ENCODE peak calls at places on chromosomes 16 and 17, in four cellular contexts. X is neuronal stem cell, Y is H1, F is H9. O is an unnamed sample.

GRCh38 chr16:23594186-23594585 is 1.9 kb downstream of the NDUFAB1 start:
- DNase-seq in Y (no peak), X (no peak), F (no peak), O (no peak)

GRCh38 chr16:89691986-89692569 is 5.6 kb downstream of the CDK10 start:
- DNase-seq in X (no peak), F (no peak), Y (no peak), O (no peak)

GRCh38 chr17:29593546-29594440 is 861 bp downstream of the ANKRD13B start:
- DNase-seq in X (no peak), F (peak), Y (no peak), O (peak)

GRCh38 chr17:34254146-34254545 is 939 bp upstream of the CCL2 start:
- DNase-seq in X (no peak), F (no peak), Y (no peak), O (peak)

GRCh38 chr16:22075043-22075757 is 17.1 kb upstream of the VWA3A start:
- DNase-seq in F (no peak), Y (no peak), X (no peak), O (peak)

GRCh38 chr17:6577686-6578263 is 21.4 kb upstream of the PITPNM3 start:
- DNase-seq in X (no peak), Y (no peak), F (no peak), O (no peak)

GRCh38 chr17:9911089-9911488 is 6.0 kb upstream of the RCVRN start:
- DNase-seq in Y (no peak), X (no peak), F (no peak), O (no peak)

GRCh38 chr16:81041696-81042095 is 6.1 kb downstream of the ATMIN start:
- DNase-seq in Y (no peak), F (no peak), X (no peak), O (no peak)

GRCh38 chr17:50175035-50175788 is 9.4 kb downstream of the SGCA start:
- DNase-seq in Y (no peak), X (no peak), F (no peak), O (no peak)

GRCh38 chr17:40464392-40464855 is 21.2 kb downstream of the IGFBP4 start:
- DNase-seq in Y (no peak), X (no peak), F (no peak), O (no peak)

GRCh38 chr17:62718420-62718819 is 89.7 kb downstream of the MARCHF10 start:
- DNase-seq in X (no peak), Y (no peak), F (peak), O (peak)

GRCh38 chr17:28338056-28338768 is 2.7 kb downstream of the TNFAIP1 start:
- DNase-seq in X (no peak), F (no peak), Y (no peak), O (peak)

GRCh38 chr17:50059759-50060273 is 3.9 kb downstream of the ITGA3 start:
- DNase-seq in Y (no peak), F (no peak), X (no peak), O (peak)

GRCh38 chr17:21214777-21215541 is 998 bp upstream of the TMEM11 start:
- DNase-seq in F (peak), Y (no peak), X (peak), O (peak)

GRCh38 chr17:9409026-9409425 is 166.6 kb downstream of the STX8 start:
- DNase-seq in X (no peak), Y (no peak), F (no peak), O (no peak)

GRCh38 chr17:45906927-45907622 is 12.7 kb downstream of the MAPT start:
- DNase-seq in Y (no peak), X (no peak), F (no peak), O (no peak)

GRCh38 chr16:80717611-80718010 is 86.8 kb downstream of the CDYL2 start:
- DNase-seq in F (no peak), X (no peak), Y (no peak), O (no peak)

GRCh38 chr16:88882358-88883030 is 16.0 kb upstream of the PABPN1L start:
- DNase-seq in F (no peak), Y (no peak), X (no peak), O (no peak)

GRCh38 chr17:77478899-77479298 is 338.1 kb downstream of the SEC14L1 start:
- DNase-seq in X (no peak), F (no peak), Y (no peak), O (peak)
- H3K4me2 ChIP-seq in X (no peak), F (no peak), Y (no peak), O (no peak)

DNA sequence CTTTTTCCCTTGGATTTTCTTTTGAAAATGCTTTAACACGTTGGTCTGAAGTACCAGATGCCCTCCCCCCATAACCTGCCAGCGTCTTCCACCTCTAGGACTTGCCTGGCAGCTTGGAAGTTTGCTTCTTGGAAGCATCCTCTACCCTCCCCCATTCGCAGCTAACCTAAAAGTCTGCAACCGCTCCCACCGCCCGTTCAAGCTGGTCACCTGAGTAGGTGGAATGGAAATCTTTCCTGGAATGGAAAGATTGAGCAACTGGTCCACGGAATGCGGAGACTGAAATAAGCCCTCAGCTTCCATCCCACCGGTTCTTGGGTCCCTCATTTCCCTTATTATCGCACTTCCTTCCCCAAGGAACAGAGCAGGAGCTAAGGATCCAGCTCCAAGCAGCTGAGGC is 31.4 kb downstream of the HS3ST3B1 start:
- DNase-seq in X (no peak), F (no peak), Y (no peak), O (no peak)
- H3K9ac ChIP-seq in X (no peak), F (no peak), Y (no peak), O (no peak)

GRCh38 chr16:51753382-51753781 is 602.3 kb upstream of the SALL1 start:
- DNase-seq in X (no peak), F (no peak), Y (no peak), O (no peak)
- H4K91ac ChIP-seq in X (no peak), F (no peak), Y (no peak), O (no peak)

GRCh38 chr17:82496529-82497434 is 22.8 kb upstream of the FOXK2 start:
- DNase-seq in X (peak), F (peak), Y (peak), O (peak)
- H3K4me2 ChIP-seq in X (peak), F (peak), Y (peak), O (peak)

GRCh38 chr16:11094838-11095565 is 150.6 kb downstream of the CLEC16A start:
- DNase-seq in X (no peak), F (no peak), Y (no peak), O (peak)

GRCh38 chr16:11093578-11094074 is 149.3 kb downstream of the CLEC16A start:
- DNase-seq in Y (no peak), F (no peak), X (no peak), O (no peak)

GRCh38 chr16:11094075-11094593 is 149.8 kb downstream of the CLEC16A start:
- DNase-seq in Y (no peak), F (no peak), X (no peak), O (peak)

GRCh38 chr16:11090947-11091785 is 146.8 kb downstream of the CLEC16A start:
- DNase-seq in X (no peak), F (no peak), Y (no peak), O (no peak)

DNA sequence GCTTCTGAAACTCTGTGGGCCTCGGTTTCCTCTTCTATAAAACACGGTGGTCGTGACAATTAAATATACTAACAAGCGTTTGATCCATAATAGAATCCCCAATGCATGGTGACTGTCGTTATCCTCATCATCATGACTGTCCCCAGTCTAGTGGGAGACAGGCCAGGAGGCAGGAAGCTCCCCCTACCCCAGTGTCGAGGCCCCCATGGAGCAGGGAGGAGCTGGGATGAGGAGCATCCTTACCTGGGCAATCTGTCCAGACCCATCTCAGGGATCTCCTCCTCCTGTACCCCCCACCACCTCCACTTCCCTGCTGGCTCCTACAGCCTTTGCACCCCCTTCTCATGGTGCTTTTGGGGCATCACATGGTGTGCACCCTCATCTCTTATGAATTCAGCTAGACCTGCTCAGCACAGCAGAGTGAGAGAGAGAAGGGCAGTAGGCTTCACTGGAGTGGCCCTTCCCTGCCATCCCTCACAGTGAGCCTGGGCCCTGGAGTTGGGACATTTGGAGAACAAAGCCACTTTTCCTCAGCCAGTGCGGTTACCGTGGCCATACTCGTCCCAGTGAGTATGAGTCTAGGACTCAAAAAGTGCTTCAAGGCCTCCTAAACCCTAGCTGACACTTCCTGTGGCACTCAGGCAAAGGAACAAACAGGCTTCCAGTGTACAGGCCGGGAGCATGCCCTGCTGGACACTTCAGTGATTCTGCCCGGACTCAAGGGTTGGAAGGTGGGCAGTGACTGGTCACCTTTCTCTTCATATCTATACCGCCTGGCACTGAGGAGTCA is 148.6 kb downstream of the CLEC16A start:
- DNase-seq in F (no peak), Y (no peak), X (no peak), O (no peak)
- H3K9ac ChIP-seq in F (no peak), Y (no peak), X (no peak), O (no peak)

GRCh38 chr16:27426423-27427408 is 24.7 kb downstream of the IL21R start:
- DNase-seq in F (peak), Y (no peak), X (no peak), O (peak)
- H4K91ac ChIP-seq in F (no peak), Y (no peak), X (no peak), O (no peak)

GRCh38 chr17:31581022-31581483 is 189.6 kb downstream of the RAB11FIP4 start:
- DNase-seq in Y (no peak), F (peak), X (no peak), O (peak)
- H3K4me2 ChIP-seq in Y (no peak), F (no peak), X (no peak), O (peak)

O was measured in mesenchymal stem cell.